ENCODE peak calls at places on chromosomes 6 and 20, in six cellular contexts. R is testis, S is H1, Z is transverse colon, A is adrenal gland, L is spleen. M is an unnamed sample.

GRCh38 chr20:36086767-36087166 is 67.8 kb upstream of the EPB41L1 start:
- DNase-seq in R (no peak), S (no peak), Z (no peak), A (no peak), L (no peak), M (no peak)

GRCh38 chr6:147000545-147001488 is 203.4 kb upstream of the STXBP5 start:
- DNase-seq in R (no peak), S (no peak), Z (no peak), A (no peak), L (no peak), M (no peak)

GRCh38 chr6:106199998-106200397 is 113.9 kb downstream of the PRDM1 start:
- DNase-seq in R (no peak), S (no peak), Z (no peak), A (no peak), L (no peak), M (no peak)

GRCh38 chr6:99492137-99492536 is 23.1 kb downstream of the USP45 start:
- DNase-seq in R (no peak), S (no peak), Z (no peak), A (no peak), L (no peak), M (no peak)

GRCh38 chr6:43969158-43969981 is 157.9 kb downstream of the MRPL14 start:
- DNase-seq in R (no peak), S (peak; percentile 39), Z (no peak), A (no peak), L (no peak), M (no peak)

GRCh38 chr20:44435630-44436335 is 39.9 kb upstream of the TTPAL start:
- DNase-seq in R (no peak), S (no peak), Z (peak; percentile 54), A (no peak), L (no peak), M (no peak)

GRCh38 chr6:10412165-10412947 is 2.5 kb downstream of the TFAP2A start:
- DNase-seq in R (no peak), S (peak; percentile 86), Z (no peak), A (peak; percentile 42), L (peak; percentile 81), M (peak; percentile 56)

GRCh38 chr20:25317351-25318075 is 69.6 kb downstream of the PYGB start:
- DNase-seq in R (peak; percentile 11), S (no peak), Z (no peak), A (peak; percentile 21), L (peak; percentile 62), M (no peak)

GRCh38 chr6:30325873-30326445 is 768 bp upstream of the TRIM39 start:
- DNase-seq in R (peak; percentile 87), S (peak; percentile 88), Z (no peak), A (peak; percentile 46), L (no peak), M (no peak)

GRCh38 chr6:89689732-89690131 is 51.2 kb upstream of the LYRM2 start:
- DNase-seq in R (peak; percentile 83), S (no peak), Z (no peak), A (no peak), L (no peak), M (no peak)

GRCh38 chr6:118288355-118289124 is 259.6 kb upstream of the PLN start:
- DNase-seq in R (no peak), S (no peak), Z (no peak), A (no peak), L (no peak), M (no peak)

GRCh38 chr20:10316582-10316981 is 98.0 kb downstream of the SNAP25 start:
- DNase-seq in R (peak; percentile 75), S (no peak), Z (no peak), A (peak; percentile 48), L (no peak), M (peak; percentile 58)

GRCh38 chr6:84220809-84221409 is 6.5 kb downstream of the CEP162 start:
- DNase-seq in R (no peak), S (no peak), Z (no peak), A (no peak), L (no peak), M (no peak)

GRCh38 chr20:51021067-51022025 is 1.6 kb downstream of the KCNG1 start:
- DNase-seq in R (no peak), S (peak; percentile 55), Z (no peak), A (no peak), L (no peak), M (no peak)

GRCh38 chr6:89970072-89970471 is 75.8 kb downstream of the GJA10 start:
- DNase-seq in R (no peak), S (no peak), Z (no peak), A (no peak), L (no peak), M (no peak)

GRCh38 chr6:106789436-106790145 is 160.2 kb downstream of the QRSL1 start:
- DNase-seq in R (no peak), S (no peak), Z (no peak), A (no peak), L (no peak), M (no peak)

GRCh38 chr20:62989201-62989601 is 17.6 kb downstream of the BHLHE23 start:
- DNase-seq in R (no peak), S (no peak), Z (no peak), A (no peak), L (no peak), M (no peak)

GRCh38 chr6:80438728-80439127 is 332.3 kb downstream of the BCKDHB start:
- DNase-seq in R (no peak), S (no peak), Z (no peak), A (no peak), L (no peak), M (no peak)

GRCh38 chr6:6884193-6884627 is 223.6 kb upstream of the RREB1 start:
- DNase-seq in R (no peak), S (no peak), Z (no peak), A (peak; percentile 59), L (no peak), M (no peak)

GRCh38 chr6:19836799-19837510 is at the start of gene ID4:
- DNase-seq in R (peak; percentile 97), S (peak; percentile 92), Z (peak; percentile 90), A (peak; percentile 65), L (no peak), M (peak; percentile 86)

GRCh38 chr6:121465101-121465500 is 29.7 kb downstream of the GJA1 start:
- DNase-seq in R (no peak), S (no peak), Z (no peak), A (no peak), L (no peak), M (no peak)

GRCh38 chr6:156976144-156977088 is 199.2 kb downstream of the ARID1B start:
- DNase-seq in R (no peak), S (no peak), Z (no peak), A (no peak), L (no peak), M (no peak)

GRCh38 chr6:26561533-26562466 is 23.6 kb downstream of the HMGN4 start:
- DNase-seq in R (no peak), S (peak; percentile 32), Z (no peak), A (no peak), L (no peak), M (no peak)

GRCh38 chr6:10417681-10418104 is 2.8 kb upstream of the TFAP2A start:
- DNase-seq in R (no peak), S (no peak), Z (no peak), A (no peak), L (no peak), M (no peak)

DNA sequence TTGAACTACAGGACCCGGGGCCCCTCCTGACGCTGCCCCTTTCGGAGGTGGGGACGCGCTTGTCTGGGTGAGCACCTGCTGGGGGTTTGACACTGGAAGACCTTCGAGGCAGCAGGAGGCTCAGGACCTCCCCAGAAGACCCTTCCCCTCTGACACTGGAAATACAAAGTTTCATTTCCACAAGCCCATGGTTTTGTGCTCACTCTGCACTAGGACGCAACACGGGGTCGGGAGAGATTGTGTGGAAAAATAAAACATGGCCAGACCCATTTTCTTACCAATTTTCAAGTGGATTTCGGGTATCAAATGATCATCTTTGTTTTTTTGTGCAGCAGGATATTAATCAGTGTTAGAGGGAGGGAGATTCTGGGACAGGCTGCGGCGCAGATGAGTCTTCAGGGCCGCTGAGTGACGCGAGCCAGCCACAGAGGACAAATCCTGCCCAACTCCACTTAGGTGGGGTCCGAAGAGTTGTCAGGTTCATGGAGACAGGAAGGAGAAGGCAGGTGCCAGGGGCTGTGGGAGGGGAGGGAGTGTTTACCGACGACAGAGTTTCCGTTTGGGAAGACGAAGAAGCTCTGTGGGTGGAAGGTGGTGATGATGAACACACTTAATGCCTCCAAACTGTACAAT is 160.0 kb upstream of the AFDN start:
- DNase-seq in R (no peak), S (no peak), Z (no peak), A (no peak), L (peak; percentile 47), M (no peak)
- H3K9me3 ChIP-seq in R (no peaks in the 10 kb centered on the region), S (peaks cover 4% of the 10 kb centered on the region), Z (no peaks in the 10 kb centered on the region), A (no peaks in the 10 kb centered on the region), L (no peaks in the 10 kb centered on the region), M (no peaks in the 10 kb centered on the region)

GRCh38 chr6:159466934-159467333 is 226.1 kb downstream of the SOD2 start:
- DNase-seq in R (no peak), S (no peak), Z (no peak), A (no peak), L (no peak), M (no peak)

GRCh38 chr6:159462446-159462845 is 230.6 kb downstream of the SOD2 start:
- DNase-seq in R (no peak), S (no peak), Z (no peak), A (no peak), L (no peak), M (no peak)

GRCh38 chr6:159463440-159463839 is 229.6 kb downstream of the SOD2 start:
- DNase-seq in R (no peak), S (no peak), Z (no peak), A (no peak), L (no peak), M (no peak)

GRCh38 chr6:159467473-159468041 is 225.5 kb downstream of the SOD2 start:
- DNase-seq in R (no peak), S (no peak), Z (no peak), A (no peak), L (no peak), M (no peak)

GRCh38 chr6:159464827-159465226 is 228.2 kb downstream of the SOD2 start:
- DNase-seq in R (no peak), S (no peak), Z (no peak), A (no peak), L (no peak), M (no peak)
- TF ChIP-seq POLR2A in R (no peak), S (no peak), Z (no peak), A (no peak), L (no peak), M (no peak)

GRCh38 chr6:50610562-50610961 is 102.8 kb upstream of the TFAP2D start:
- DNase-seq in R (no peak), S (no peak), Z (no peak), A (no peak), L (no peak), M (no peak)

GRCh38 chr6:50608421-50608820 is 104.9 kb upstream of the TFAP2D start:
- DNase-seq in R (no peak), S (no peak), Z (no peak), A (no peak), L (no peak), M (no peak)
- H3K9me3 ChIP-seq in R (no peaks in the 10 kb centered on the region), S (no peaks in the 10 kb centered on the region), Z (no peaks in the 10 kb centered on the region), A (no peaks in the 10 kb centered on the region), L (no peaks in the 10 kb centered on the region), M (no peaks in the 10 kb centered on the region)

DNA sequence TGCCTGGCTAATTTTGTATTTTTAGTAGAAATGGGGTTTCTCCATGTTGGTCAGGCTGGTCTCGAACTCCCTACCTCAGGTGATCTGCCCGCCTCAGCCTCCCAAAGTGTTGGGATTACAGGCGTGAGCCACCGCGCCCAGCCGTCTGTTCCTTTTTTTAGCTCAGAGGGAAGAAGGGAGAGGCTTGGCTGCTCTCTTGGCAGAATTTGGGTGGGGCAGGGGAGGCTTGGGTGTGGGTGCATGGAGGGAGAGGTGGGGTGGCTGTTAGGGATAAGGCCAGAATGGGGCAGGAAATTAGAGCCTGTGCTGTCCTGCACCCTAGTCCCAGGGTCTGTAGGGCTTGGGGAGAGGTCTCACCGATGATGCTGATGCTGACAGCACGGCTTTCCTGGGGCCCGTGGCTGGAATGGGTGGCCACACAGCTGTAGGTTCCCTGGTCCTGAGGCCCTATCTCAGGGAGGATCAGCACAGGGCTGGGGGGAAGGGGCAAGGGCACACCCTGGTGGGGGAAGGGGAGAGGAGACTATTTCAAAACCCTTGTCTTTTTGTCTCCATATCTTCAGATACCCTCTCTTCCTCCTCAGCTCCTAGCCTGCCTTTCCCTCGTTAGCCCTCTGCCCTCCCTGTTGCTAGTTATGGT is 2.0 kb downstream of the AGER start:
- DNase-seq in R (no peak), S (no peak), Z (no peak), A (no peak), L (no peak), M (no peak)
- TF ChIP-seq POLR2A in R (no peak), S (no peak), Z (no peak), A (no peak), L (no peak), M (no peak)